ENCODE peak calls at places on chromosomes 13 and 19, in nine cellular contexts. P is mesendoderm; F is CD4-positive, alpha-beta T cell; U is neuronal stem cell; N is fibroblast of lung; J is Panc1; W is SK-N-SH; K is keratinocyte; R is caudate nucleus. C is an unnamed sample.
A peak's percentile ranks its signal among the peaks of the same experiment; 100 is the strongest.

GRCh38 chr19:56874530-56874929 is 34.0 kb upstream of the PEG3 start:
- DNase-seq in N (no peak), W (no peak), K (no peak), R (no peak), J (no peak), U (no peak), P (no peak), F (no peak), C (no peak)

GRCh38 chr13:64158910-64159309 is 2743.3 kb upstream of the PCDH20 start:
- DNase-seq in W (peak; percentile 5), R (no peak), N (peak; percentile 34), P (no peak), J (no peak), K (no peak), U (no peak), F (no peak), C (no peak)

GRCh38 chr19:15449620-15450527 is at the start of gene WIZ:
- DNase-seq in K (no peak), W (peak; percentile 97), P (peak; percentile 73), N (peak; percentile 67), F (peak; percentile 75), R (peak; percentile 26), U (peak; percentile 62), J (no peak), C (no peak)

GRCh38 chr13:113548778-113549621 is 35.6 kb upstream of the TFDP1 start:
- DNase-seq in J (no peak), R (no peak), W (peak; percentile 84), K (no peak), P (no peak), N (no peak), F (no peak), U (no peak), C (no peak)

GRCh38 chr19:41316306-41316920 is 6.4 kb downstream of the CCDC97 start:
- DNase-seq in P (no peak), N (no peak), U (no peak), K (no peak), F (no peak), R (no peak), W (no peak), J (no peak), C (no peak)

GRCh38 chr19:2034729-2035589 is 16.1 kb downstream of the MKNK2 start:
- DNase-seq in K (no peak), W (peak; percentile 90), U (no peak), F (no peak), N (peak; percentile 56), P (peak; percentile 86), R (no peak), J (no peak), C (no peak)

GRCh38 chr19:42114412-42114811 is 17.8 kb downstream of the POU2F2 start:
- DNase-seq in K (no peak), W (no peak), R (no peak), P (no peak), U (no peak), N (no peak), F (no peak), J (no peak), C (no peak)

GRCh38 chr13:29679357-29680050 is 84.0 kb upstream of the SLC7A1 start:
- DNase-seq in U (no peak), N (no peak), J (no peak), P (no peak), K (no peak), R (no peak), F (no peak), W (peak; percentile 60), C (no peak)

GRCh38 chr19:1354496-1355257 is 29.0 kb upstream of the NDUFS7 start:
- DNase-seq in P (peak; percentile 93), R (peak; percentile 72), N (peak; percentile 84), W (peak; percentile 99), K (peak; percentile 23), U (peak; percentile 91), F (peak; percentile 76), J (no peak), C (peak; percentile 12)

GRCh38 chr13:45367358-45367757 is 26.4 kb upstream of the TPT1 start:
- DNase-seq in W (no peak), R (no peak), U (no peak), P (peak; percentile 81), N (peak; percentile 76), K (peak; percentile 94), J (peak; percentile 79), F (peak; percentile 87), C (peak; percentile 99)

GRCh38 chr19:44775676-44776240 is 1.9 kb upstream of the CBLC start:
- DNase-seq in P (no peak), F (no peak), J (no peak), W (no peak), K (no peak), R (no peak), U (no peak), N (no peak), C (no peak)

GRCh38 chr19:47405854-47406417 is 13.4 kb downstream of the MEIS3 start:
- DNase-seq in U (no peak), N (no peak), W (no peak), K (no peak), P (no peak), F (no peak), R (no peak), J (no peak), C (no peak)

GRCh38 chr19:13795595-13796300 is 505 bp downstream of the ZSWIM4 start:
- DNase-seq in P (no peak), J (no peak), K (no peak), R (no peak), U (no peak), W (peak; percentile 56), F (no peak), N (no peak), C (no peak)

DNA sequence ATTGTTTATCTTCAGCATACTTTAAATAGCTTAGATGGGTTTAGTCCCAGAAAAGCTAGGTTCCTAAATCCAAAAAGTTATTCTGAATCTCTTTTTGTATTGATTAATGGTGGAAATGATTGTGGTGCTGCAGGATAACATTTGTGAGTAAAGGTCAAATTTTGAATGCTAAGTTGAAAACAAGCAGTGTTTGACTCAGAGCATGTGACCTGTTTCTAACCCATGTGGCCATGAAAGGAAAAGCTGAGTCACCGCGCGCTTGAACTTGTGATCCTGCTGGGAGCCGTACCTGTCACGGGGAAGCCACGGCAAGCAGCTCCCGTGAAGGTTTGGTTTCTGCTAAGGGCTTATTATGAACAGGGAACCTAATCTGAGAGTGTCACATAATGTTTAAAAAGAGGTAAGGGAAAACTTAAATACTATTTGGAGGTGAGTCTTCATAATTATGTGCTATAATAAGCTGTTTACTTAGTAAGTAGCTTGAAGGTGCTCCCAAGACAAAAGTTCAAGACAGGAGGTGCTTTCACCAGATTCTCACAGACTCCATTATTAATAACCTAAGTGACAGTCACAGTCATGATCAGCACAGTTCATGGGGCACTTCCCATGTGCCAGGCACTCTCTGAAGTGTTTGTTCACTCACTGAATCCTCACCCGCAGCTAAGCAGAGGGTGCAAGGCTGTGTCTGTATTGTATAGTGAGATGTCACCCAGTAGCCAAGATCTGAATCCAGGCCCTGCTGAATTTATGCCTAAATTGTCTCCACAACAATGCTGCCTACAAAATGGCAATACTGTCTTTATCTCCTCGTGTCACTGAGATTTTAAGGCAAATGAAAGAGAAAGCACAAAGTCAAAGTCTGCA is 286.5 kb downstream of the MYO16 start:
- DNase-seq in P (peak; percentile 92), J (no peak), W (no peak), F (peak; percentile 50), U (no peak), K (peak; percentile 50), N (peak; percentile 90), R (no peak), C (peak; percentile 90)
- H3K27ac ChIP-seq in P (no peak overlapping the region), J (peak overlapping the region; percentile 86), W (no peak overlapping the region), F (no peak overlapping the region), U (no peak overlapping the region), K (peak overlapping the region; percentile 62), N (no peak overlapping the region), R (peak overlapping the region; percentile 22), C (peak overlapping the region; percentile 22)

GRCh38 chr13:27257233-27257568 is 5.8 kb downstream of the RPL21 start:
- DNase-seq in W (no peak), J (no peak), F (no peak), P (no peak), R (no peak), K (no peak), N (no peak), U (no peak), C (no peak)

GRCh38 chr13:27259831-27260230 is 8.5 kb downstream of the RPL21 start:
- DNase-seq in J (no peak), R (no peak), P (no peak), F (no peak), K (no peak), U (no peak), N (no peak), W (no peak), C (no peak)

GRCh38 chr13:27261376-27261775 is 9.3 kb upstream of the RASL11A start:
- DNase-seq in K (no peak), R (no peak), J (no peak), P (no peak), W (no peak), U (no peak), N (no peak), F (no peak), C (no peak)

GRCh38 chr13:27257648-27258253 is 6.4 kb downstream of the RPL21 start:
- DNase-seq in N (no peak), J (no peak), P (no peak), R (no peak), K (no peak), U (no peak), F (no peak), W (no peak), C (no peak)

GRCh38 chr13:27258637-27259377 is 7.4 kb downstream of the RPL21 start:
- DNase-seq in P (no peak), R (no peak), J (no peak), F (no peak), N (no peak), K (no peak), W (no peak), U (no peak), C (no peak)
- H3K27ac ChIP-seq in P (no peak overlapping the region), R (no peak overlapping the region), J (peak overlapping the region; percentile 61), F (no peak overlapping the region), N (no peak overlapping the region), K (no peak overlapping the region), W (no peak overlapping the region), U (no peak overlapping the region), C (peak overlapping the region; percentile 34)

GRCh38 chr13:95117092-95117491 is 184.2 kb downstream of the ABCC4 start:
- DNase-seq in U (no peak), N (no peak), F (no peak), R (no peak), K (no peak), J (no peak), W (no peak), P (no peak), C (peak; percentile 68)
- H3K27ac ChIP-seq in U (peak overlapping the region; percentile 5), N (no peak overlapping the region), F (no peak overlapping the region), R (no peak overlapping the region), K (peak overlapping the region; percentile 55), J (peak overlapping the region; percentile 68), W (no peak overlapping the region), P (no peak overlapping the region), C (peak overlapping the region; percentile 75)

DNA sequence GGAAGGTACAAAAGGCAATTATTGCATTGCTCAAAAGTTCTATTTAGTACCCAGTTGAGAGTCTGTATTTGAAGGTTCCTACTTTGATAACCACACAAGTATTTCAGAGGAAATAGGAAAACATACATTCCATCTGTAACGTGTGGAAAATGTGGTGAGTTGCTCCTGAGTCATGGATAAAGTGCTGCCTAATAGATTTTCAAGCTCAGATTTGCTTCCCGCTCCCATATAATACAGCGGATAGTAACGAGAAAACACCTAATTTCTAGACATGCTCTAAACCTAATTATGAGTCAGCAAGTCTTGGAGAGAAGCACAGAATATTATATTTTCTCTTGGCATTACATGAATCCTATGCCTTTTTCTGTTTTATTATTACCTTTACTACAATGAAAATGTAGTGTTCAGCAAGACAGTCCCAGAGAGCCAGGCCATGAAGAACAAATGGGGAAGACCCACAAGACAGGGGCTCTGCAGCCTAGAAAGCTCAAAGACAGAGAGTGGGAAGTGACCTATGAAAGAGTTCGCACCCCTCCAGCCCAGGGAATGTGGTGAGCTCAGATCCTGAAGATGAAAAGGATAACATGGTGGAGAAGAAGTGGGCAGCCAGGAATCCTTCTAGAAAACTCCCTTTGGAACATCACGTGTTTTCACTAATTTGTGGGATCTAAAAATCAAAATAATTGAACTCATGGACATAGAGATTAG is 116.1 kb downstream of the STARD13 start:
- DNase-seq in U (no peak), R (no peak), F (no peak), P (peak; percentile 8), K (peak; percentile 69), W (no peak), N (peak; percentile 78), J (no peak), C (peak; percentile 20)
- H3K27ac ChIP-seq in U (no peak overlapping the region), R (no peak overlapping the region), F (no peak overlapping the region), P (no peak overlapping the region), K (peak overlapping the region; percentile 80), W (peak overlapping the region; percentile 44), N (peak overlapping the region; percentile 27), J (no peak overlapping the region), C (peak overlapping the region; percentile 70)